ENCODE peak calls at places on chromosomes 4 and X, in seven cellular contexts. One of them, this sample, is unnamed.

GRCh38 chr4:175833574-175834350 is 21.7 kb upstream of the GPM6A start:
- DNase-seq in SK-N-SH: no peak
- DNase-seq in fibroblast of lung: no peak
- DNase-seq in mucosa of descending colon: no peak
- DNase-seq in mammary epithelial cell: no peak
- DNase-seq in fibroblast of mammary gland: no peak
- DNase-seq in AG04450: no peak
- DNase-seq in this sample: no peak

GRCh38 chr4:183532823-183533222 is 28.0 kb downstream of the ING2 start:
- DNase-seq in SK-N-SH: no peak
- DNase-seq in fibroblast of lung: peak
- DNase-seq in mucosa of descending colon: no peak
- DNase-seq in mammary epithelial cell: peak
- DNase-seq in fibroblast of mammary gland: peak
- DNase-seq in AG04450: peak
- DNase-seq in this sample: no peak

GRCh38 chr4:146095091-146095690 is 80.3 kb upstream of the LSM6 start:
- DNase-seq in SK-N-SH: peak
- DNase-seq in fibroblast of lung: peak
- DNase-seq in mucosa of descending colon: no peak
- DNase-seq in mammary epithelial cell: peak
- DNase-seq in fibroblast of mammary gland: peak
- DNase-seq in AG04450: peak
- DNase-seq in this sample: peak

GRCh38 chr4:189113389-189113888 is 827.2 kb upstream of the FRG1 start:
- DNase-seq in SK-N-SH: no peak
- DNase-seq in fibroblast of lung: no peak
- DNase-seq in mucosa of descending colon: no peak
- DNase-seq in mammary epithelial cell: no peak
- DNase-seq in fibroblast of mammary gland: peak
- DNase-seq in AG04450: no peak
- DNase-seq in this sample: no peak

GRCh38 chr4:137519406-137519805 is 12.9 kb downstream of the PCDH18 start:
- DNase-seq in SK-N-SH: no peak
- DNase-seq in fibroblast of lung: peak
- DNase-seq in mucosa of descending colon: no peak
- DNase-seq in mammary epithelial cell: no peak
- DNase-seq in fibroblast of mammary gland: peak
- DNase-seq in AG04450: peak
- DNase-seq in this sample: no peak

GRCh38 chrX:81411517-81411916 is 209.6 kb downstream of the SH3BGRL start:
- DNase-seq in SK-N-SH: no peak
- DNase-seq in fibroblast of lung: no peak
- DNase-seq in mucosa of descending colon: no peak
- DNase-seq in mammary epithelial cell: no peak
- DNase-seq in fibroblast of mammary gland: no peak
- DNase-seq in AG04450: no peak
- DNase-seq in this sample: no peak

GRCh38 chrX:103554687-103555417 is 30.5 kb upstream of the TCEAL4 start:
- DNase-seq in SK-N-SH: peak
- DNase-seq in fibroblast of lung: peak
- DNase-seq in mucosa of descending colon: peak
- DNase-seq in mammary epithelial cell: no peak
- DNase-seq in fibroblast of mammary gland: peak
- DNase-seq in AG04450: peak
- DNase-seq in this sample: peak

GRCh38 chrX:9197231-9197630 is 163.3 kb upstream of the FAM9B start:
- DNase-seq in SK-N-SH: no peak
- DNase-seq in fibroblast of lung: peak
- DNase-seq in mucosa of descending colon: no peak
- DNase-seq in mammary epithelial cell: no peak
- DNase-seq in fibroblast of mammary gland: peak
- DNase-seq in AG04450: no peak
- DNase-seq in this sample: no peak

GRCh38 chr4:67680568-67681222 is 20.3 kb downstream of the UBA6 start:
- DNase-seq in SK-N-SH: no peak
- DNase-seq in fibroblast of lung: no peak
- DNase-seq in mucosa of descending colon: no peak
- DNase-seq in mammary epithelial cell: peak
- DNase-seq in fibroblast of mammary gland: peak
- DNase-seq in AG04450: no peak
- DNase-seq in this sample: no peak

GRCh38 chrX:129193357-129193756 is 329.9 kb downstream of the SMARCA1 start:
- DNase-seq in SK-N-SH: no peak
- DNase-seq in fibroblast of lung: no peak
- DNase-seq in mucosa of descending colon: peak
- DNase-seq in mammary epithelial cell: no peak
- DNase-seq in fibroblast of mammary gland: no peak
- DNase-seq in AG04450: no peak
- DNase-seq in this sample: no peak

GRCh38 chr4:142129931-142130330 is 493.5 kb downstream of the IL15 start:
- DNase-seq in SK-N-SH: no peak
- DNase-seq in fibroblast of lung: no peak
- DNase-seq in mucosa of descending colon: no peak
- DNase-seq in mammary epithelial cell: peak
- DNase-seq in fibroblast of mammary gland: no peak
- DNase-seq in AG04450: no peak
- DNase-seq in this sample: no peak

GRCh38 chr4:168509786-168510185 is 12.9 kb downstream of the PALLD start:
- DNase-seq in SK-N-SH: no peak
- DNase-seq in fibroblast of lung: peak
- DNase-seq in mucosa of descending colon: no peak
- DNase-seq in mammary epithelial cell: peak
- DNase-seq in fibroblast of mammary gland: peak
- DNase-seq in AG04450: peak
- DNase-seq in this sample: no peak

GRCh38 chrX:109448539-109448938 is 33.3 kb downstream of the GUCY2F start:
- DNase-seq in SK-N-SH: no peak
- DNase-seq in fibroblast of lung: no peak
- DNase-seq in mucosa of descending colon: no peak
- DNase-seq in mammary epithelial cell: no peak
- DNase-seq in fibroblast of mammary gland: no peak
- DNase-seq in AG04450: no peak
- DNase-seq in this sample: no peak

GRCh38 chrX:16120431-16120830 is 2.9 kb upstream of the GRPR start:
- DNase-seq in SK-N-SH: no peak
- DNase-seq in fibroblast of lung: no peak
- DNase-seq in mucosa of descending colon: no peak
- DNase-seq in mammary epithelial cell: no peak
- DNase-seq in fibroblast of mammary gland: no peak
- DNase-seq in AG04450: no peak
- DNase-seq in this sample: peak

GRCh38 chrX:130539721-130540321 is 138.0 kb downstream of the RBMX2 start:
- DNase-seq in SK-N-SH: peak
- DNase-seq in fibroblast of lung: peak
- DNase-seq in mucosa of descending colon: peak
- DNase-seq in mammary epithelial cell: peak
- DNase-seq in fibroblast of mammary gland: peak
- DNase-seq in AG04450: no peak
- DNase-seq in this sample: peak

GRCh38 chr4:168388890-168389289 is 70.3 kb upstream of the DDX60 start:
- DNase-seq in SK-N-SH: no peak
- DNase-seq in fibroblast of lung: peak
- DNase-seq in mucosa of descending colon: no peak
- DNase-seq in mammary epithelial cell: peak
- DNase-seq in fibroblast of mammary gland: peak
- DNase-seq in AG04450: no peak
- DNase-seq in this sample: no peak

GRCh38 chr4:38866973-38867477 is 581 bp upstream of the FAM114A1 start:
- DNase-seq in SK-N-SH: no peak
- DNase-seq in fibroblast of lung: no peak
- DNase-seq in mucosa of descending colon: no peak
- DNase-seq in mammary epithelial cell: no peak
- DNase-seq in fibroblast of mammary gland: no peak
- DNase-seq in AG04450: no peak
- DNase-seq in this sample: no peak

GRCh38 chr4:38867478-38868054 is at the start of gene FAM114A1:
- DNase-seq in SK-N-SH: peak
- DNase-seq in fibroblast of lung: peak
- DNase-seq in mucosa of descending colon: peak
- DNase-seq in mammary epithelial cell: peak
- DNase-seq in fibroblast of mammary gland: peak
- DNase-seq in AG04450: no peak
- DNase-seq in this sample: peak

GRCh38 chr4:38869511-38869910 is 1.9 kb downstream of the FAM114A1 start:
- DNase-seq in SK-N-SH: no peak
- DNase-seq in fibroblast of lung: no peak
- DNase-seq in mucosa of descending colon: no peak
- DNase-seq in mammary epithelial cell: no peak
- DNase-seq in fibroblast of mammary gland: peak
- DNase-seq in AG04450: no peak
- DNase-seq in this sample: no peak

GRCh38 chr4:38870098-38870850 is 2.7 kb downstream of the FAM114A1 start:
- DNase-seq in SK-N-SH: no peak
- DNase-seq in fibroblast of lung: no peak
- DNase-seq in mucosa of descending colon: no peak
- DNase-seq in mammary epithelial cell: no peak
- DNase-seq in fibroblast of mammary gland: peak
- DNase-seq in AG04450: no peak
- DNase-seq in this sample: no peak

DNA sequence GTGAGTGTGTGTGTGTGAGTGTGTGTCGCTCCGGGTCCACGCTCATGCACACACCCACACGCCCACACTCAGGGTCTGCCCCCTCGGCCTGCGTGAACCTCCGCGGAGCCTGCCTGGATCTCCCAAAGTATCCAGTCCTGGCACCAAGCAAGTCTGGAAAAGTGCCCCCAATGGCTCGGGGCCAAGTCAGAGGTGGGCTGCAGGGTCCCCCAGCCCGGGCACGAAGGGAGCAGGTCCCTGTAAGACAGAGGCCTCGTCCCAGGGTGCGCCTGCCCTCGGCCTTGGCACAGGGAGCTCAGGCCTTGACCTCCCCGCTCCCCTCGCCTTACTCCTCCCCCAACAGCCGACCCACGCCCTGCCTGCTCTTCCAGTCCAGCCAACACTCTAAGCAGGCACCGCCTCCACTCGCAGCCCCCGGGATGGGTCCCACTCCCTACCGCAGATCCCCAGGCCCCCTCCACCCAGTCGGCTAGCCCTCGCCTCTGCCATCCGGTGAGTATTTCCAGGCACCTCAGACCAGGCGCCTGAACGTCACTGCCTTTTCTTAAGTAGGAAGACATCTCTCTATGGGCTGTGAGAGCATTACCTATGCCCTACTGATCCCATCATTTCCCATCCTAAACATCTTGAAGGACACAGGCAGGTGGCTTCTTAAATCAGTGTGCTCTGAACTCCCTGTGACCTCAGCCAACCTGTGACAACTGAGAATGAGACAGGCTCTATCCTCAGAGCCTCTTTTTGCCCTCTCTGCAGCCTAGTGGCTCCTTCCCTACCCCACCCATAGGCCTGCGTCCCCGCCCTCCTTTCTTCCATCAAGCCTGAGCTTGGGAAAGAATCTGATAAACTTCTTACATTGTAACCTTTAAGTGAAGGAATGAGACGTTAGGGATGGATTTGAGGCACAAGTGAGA is 704 bp downstream of the FAM114A1 start:
- DNase-seq in SK-N-SH: no peak
- DNase-seq in fibroblast of lung: peak
- DNase-seq in mucosa of descending colon: peak
- DNase-seq in mammary epithelial cell: peak
- DNase-seq in fibroblast of mammary gland: peak
- DNase-seq in AG04450: no peak
- DNase-seq in this sample: no peak
- H3K4me3 ChIP-seq in SK-N-SH: peak
- H3K4me3 ChIP-seq in fibroblast of lung: peak
- H3K4me3 ChIP-seq in mucosa of descending colon: peak
- H3K4me3 ChIP-seq in mammary epithelial cell: peak
- H3K4me3 ChIP-seq in fibroblast of mammary gland: peak
- H3K4me3 ChIP-seq in AG04450: peak
- H3K4me3 ChIP-seq in this sample: peak

GRCh38 chr4:144615182-144615581 is 30.8 kb upstream of the HHIP start:
- DNase-seq in SK-N-SH: no peak
- DNase-seq in fibroblast of lung: peak
- DNase-seq in mucosa of descending colon: no peak
- DNase-seq in mammary epithelial cell: peak
- DNase-seq in fibroblast of mammary gland: peak
- DNase-seq in AG04450: no peak
- DNase-seq in this sample: no peak

GRCh38 chr4:144611850-144612249 is 34.1 kb upstream of the HHIP start:
- DNase-seq in SK-N-SH: peak
- DNase-seq in fibroblast of lung: peak
- DNase-seq in mucosa of descending colon: no peak
- DNase-seq in mammary epithelial cell: peak
- DNase-seq in fibroblast of mammary gland: peak
- DNase-seq in AG04450: no peak
- DNase-seq in this sample: peak
- TF ChIP-seq CTCF in SK-N-SH: peak
- TF ChIP-seq CTCF in fibroblast of lung: peak
- TF ChIP-seq CTCF in mucosa of descending colon: no peak
- TF ChIP-seq CTCF in mammary epithelial cell: peak
- TF ChIP-seq CTCF in fibroblast of mammary gland: peak
- TF ChIP-seq CTCF in AG04450: peak
- TF ChIP-seq CTCF in this sample: peak

DNA sequence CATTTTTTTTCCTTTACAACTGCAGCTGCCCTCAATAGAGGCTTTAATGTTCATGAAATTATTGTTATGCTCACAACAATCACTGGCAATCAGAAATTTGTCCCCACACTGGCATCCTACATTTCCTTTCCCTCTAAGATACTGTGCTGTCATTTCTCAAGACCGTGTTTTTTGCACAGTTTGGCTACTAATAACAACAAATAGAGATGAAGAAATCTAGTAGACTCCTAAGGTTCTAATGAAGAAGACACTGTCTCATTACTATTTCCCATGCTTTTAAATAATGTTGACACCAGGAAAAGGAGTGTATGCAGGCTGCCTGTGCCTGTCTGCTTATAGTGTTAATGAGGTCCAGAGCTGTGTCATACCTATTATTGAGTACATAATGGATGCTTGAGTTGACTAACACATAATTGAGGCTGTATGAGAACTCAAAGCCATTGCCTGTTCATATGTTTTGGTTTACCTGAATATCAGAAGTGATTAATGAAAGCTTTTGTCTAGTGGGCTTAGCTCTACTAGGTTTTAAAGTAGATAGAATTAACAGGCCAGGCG is 1.5 kb upstream of the EIF4E start:
- DNase-seq in SK-N-SH: no peak
- DNase-seq in fibroblast of lung: no peak
- DNase-seq in mucosa of descending colon: no peak
- DNase-seq in mammary epithelial cell: no peak
- DNase-seq in fibroblast of mammary gland: peak
- DNase-seq in AG04450: no peak
- DNase-seq in this sample: peak
- H3K4me3 ChIP-seq in SK-N-SH: peak
- H3K4me3 ChIP-seq in fibroblast of lung: peak
- H3K4me3 ChIP-seq in mucosa of descending colon: no peak
- H3K4me3 ChIP-seq in mammary epithelial cell: peak
- H3K4me3 ChIP-seq in fibroblast of mammary gland: peak
- H3K4me3 ChIP-seq in AG04450: peak
- H3K4me3 ChIP-seq in this sample: peak

DNA sequence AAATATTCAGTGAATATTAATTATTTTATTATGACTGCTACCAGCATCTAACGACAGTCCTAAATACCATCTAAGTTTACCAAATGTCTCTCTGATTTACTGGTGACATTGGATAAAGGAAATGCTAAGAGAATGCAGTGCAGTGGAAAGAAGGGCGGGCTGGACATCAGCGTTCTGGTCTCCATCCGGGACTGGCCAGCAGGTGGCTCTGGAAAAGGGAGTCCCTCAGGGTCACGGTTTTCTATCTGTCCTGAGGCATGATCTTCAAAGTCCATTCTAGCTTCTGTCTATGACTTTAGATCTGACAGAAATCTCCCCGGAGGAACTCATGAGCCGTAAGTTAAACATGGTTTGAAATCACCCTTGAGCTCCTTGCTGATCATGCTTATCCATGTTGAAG is 3.3 kb downstream of the TRIM2 start:
- DNase-seq in SK-N-SH: peak
- DNase-seq in fibroblast of lung: peak
- DNase-seq in mucosa of descending colon: peak
- DNase-seq in mammary epithelial cell: no peak
- DNase-seq in fibroblast of mammary gland: peak
- DNase-seq in AG04450: no peak
- DNase-seq in this sample: no peak
- TF ChIP-seq CTCF in SK-N-SH: peak
- TF ChIP-seq CTCF in fibroblast of lung: peak
- TF ChIP-seq CTCF in mucosa of descending colon: peak
- TF ChIP-seq CTCF in mammary epithelial cell: peak
- TF ChIP-seq CTCF in fibroblast of mammary gland: peak
- TF ChIP-seq CTCF in AG04450: peak
- TF ChIP-seq CTCF in this sample: no peak